ENCODE peak calls at places on chromosomes 3 and 15, in six cellular contexts. L is omental fat pad; O is fibroblast of lung; K is activated CD8-positive, alpha-beta T cell treated with anti-CD3 and anti-CD28 coated beads for 36 hours; B is left ventricle myocardium inferior; U is GM10248. D is an unnamed sample.

GRCh38 chr3:39809181-39809994 is at the start of gene MYRIP:
- DNase-seq in U (peak; percentile 65), B (peak; percentile 61), K (peak; percentile 3), L (no peak), O (no peak), D (no peak)

GRCh38 chr15:66138882-66139281 is 114.7 kb downstream of the MEGF11 start:
- DNase-seq in K (no peak), U (no peak), L (no peak), B (no peak), O (no peak), D (no peak)

GRCh38 chr15:90558182-90558581 is 28.5 kb downstream of the CRTC3 start:
- DNase-seq in L (no peak), U (no peak), B (no peak), O (peak; percentile 19), K (no peak), D (no peak)

GRCh38 chr3:64945171-64945684 is 257.4 kb upstream of the ADAMTS9 start:
- DNase-seq in O (peak; percentile 52), B (no peak), K (no peak), L (no peak), U (no peak), D (no peak)

GRCh38 chr15:100457201-100457600 is 71.5 kb downstream of the CERS3 start:
- DNase-seq in L (no peak), U (no peak), O (peak; percentile 47), K (no peak), B (no peak), D (no peak)

GRCh38 chr3:133489466-133490085 is 83.9 kb upstream of the CDV3 start:
- DNase-seq in K (no peak), B (no peak), U (no peak), O (no peak), L (no peak), D (no peak)

GRCh38 chr15:73983211-73983727 is 8.8 kb downstream of the STOML1 start:
- DNase-seq in L (no peak), U (no peak), O (peak; percentile 81), B (peak; percentile 61), K (no peak), D (no peak)

GRCh38 chr3:153162513-153163348 is 705 bp downstream of the RAP2B start:
- DNase-seq in O (peak; percentile 39), U (peak; percentile 49), L (no peak), B (peak; percentile 33), K (peak; percentile 47), D (no peak)

GRCh38 chr15:71228403-71228802 is 113.1 kb downstream of the THSD4 start:
- DNase-seq in K (no peak), U (no peak), B (no peak), L (no peak), O (peak; percentile 58), D (no peak)

GRCh38 chr15:77819841-77820728 is 187.4 kb upstream of the LINGO1 start:
- DNase-seq in U (no peak), L (no peak), O (no peak), B (no peak), K (no peak), D (no peak)

GRCh38 chr3:187072582-187072981 is 66.7 kb downstream of the RPL39L start:
- DNase-seq in B (no peak), O (no peak), L (no peak), U (no peak), K (no peak), D (no peak)

GRCh38 chr3:9062570-9062969 is 99.3 kb upstream of the RAD18 start:
- DNase-seq in O (no peak), B (no peak), L (no peak), U (no peak), K (no peak), D (no peak)

GRCh38 chr15:57580866-57581265 is 10.8 kb upstream of the MYZAP start:
- DNase-seq in L (no peak), K (no peak), O (no peak), B (no peak), U (no peak), D (no peak)

GRCh38 chr3:128319741-128320141 is 146.9 kb downstream of the DNAJB8 start:
- DNase-seq in U (no peak), L (no peak), B (no peak), K (no peak), O (no peak), D (no peak)

GRCh38 chr15:98713585-98714001 is 65.3 kb downstream of the IGF1R start:
- DNase-seq in O (no peak), K (peak; percentile 15), B (no peak), L (no peak), U (no peak), D (no peak)

GRCh38 chr15:92158426-92158825 is 235.3 kb upstream of the ST8SIA2 start:
- DNase-seq in U (no peak), O (no peak), K (peak; percentile 78), L (no peak), B (no peak), D (no peak)

GRCh38 chr15:40481671-40482070 is 10.9 kb downstream of the CHST14 start:
- DNase-seq in O (no peak), U (no peak), K (no peak), B (no peak), L (no peak), D (no peak)

D was measured in NCI-H1436 treated with DMSO at 0.1 percent for 48 hours.